ENCODE peak calls at places on chromosomes 3 and 15, in four cellular contexts. One of them, this sample, is unnamed.

GRCh38 chr3:125103406-125103805 is 47.6 kb upstream of the HEG1 start:
- DNase-seq in testis: no peak
- DNase-seq in Peyer's patch: no peak
- DNase-seq in IMR-90: no peak
- DNase-seq in this sample: no peak

GRCh38 chr3:119469378-119470189 is 821 bp downstream of the POGLUT1 start:
- DNase-seq in IMR-90: peak
- DNase-seq in Peyer's patch: no peak
- DNase-seq in testis: no peak
- DNase-seq in this sample: no peak

GRCh38 chr3:146165370-146165769 is 4.4 kb upstream of the PLOD2 start:
- DNase-seq in Peyer's patch: no peak
- DNase-seq in IMR-90: peak
- DNase-seq in testis: no peak
- DNase-seq in this sample: no peak

GRCh38 chr3:52529376-52530333 is 4.0 kb downstream of the NT5DC2 start:
- DNase-seq in testis: no peak
- DNase-seq in Peyer's patch: no peak
- DNase-seq in IMR-90: peak
- DNase-seq in this sample: peak

GRCh38 chr3:52533623-52534280 is at the start of gene NT5DC2:
- DNase-seq in Peyer's patch: peak
- DNase-seq in IMR-90: peak
- DNase-seq in testis: peak
- DNase-seq in this sample: peak

GRCh38 chr3:69161587-69162196 is 39.3 kb upstream of the LMOD3 start:
- DNase-seq in Peyer's patch: no peak
- DNase-seq in IMR-90: peak
- DNase-seq in testis: peak
- DNase-seq in this sample: peak

GRCh38 chr3:30544811-30545210 is 61.6 kb upstream of the TGFBR2 start:
- DNase-seq in Peyer's patch: no peak
- DNase-seq in IMR-90: peak
- DNase-seq in testis: no peak
- DNase-seq in this sample: no peak

GRCh38 chr3:107271787-107272387 is 105.4 kb upstream of the CCDC54 start:
- DNase-seq in IMR-90: peak
- DNase-seq in Peyer's patch: no peak
- DNase-seq in testis: no peak
- DNase-seq in this sample: peak

GRCh38 chr3:157093096-157093495 is 66.9 kb downstream of the CCNL1 start:
- DNase-seq in IMR-90: no peak
- DNase-seq in Peyer's patch: no peak
- DNase-seq in testis: no peak
- DNase-seq in this sample: no peak

GRCh38 chr3:161208931-161209330 is 12.2 kb upstream of the NMD3 start:
- DNase-seq in testis: no peak
- DNase-seq in Peyer's patch: no peak
- DNase-seq in IMR-90: no peak
- DNase-seq in this sample: no peak

GRCh38 chr15:58793862-58794261 is 22.8 kb downstream of the MINDY2 start:
- DNase-seq in Peyer's patch: no peak
- DNase-seq in testis: no peak
- DNase-seq in IMR-90: no peak
- DNase-seq in this sample: no peak

GRCh38 chr15:64837502-64837901 is 4.2 kb upstream of the PLEKHO2 start:
- DNase-seq in testis: no peak
- DNase-seq in IMR-90: no peak
- DNase-seq in Peyer's patch: no peak
- DNase-seq in this sample: no peak

GRCh38 chr3:156681003-156681402 is 6.6 kb downstream of the TIPARP start:
- DNase-seq in testis: no peak
- DNase-seq in IMR-90: peak
- DNase-seq in Peyer's patch: no peak
- DNase-seq in this sample: peak

GRCh38 chr3:149527531-149528343 is 53.2 kb downstream of the TM4SF4 start:
- DNase-seq in IMR-90: peak
- DNase-seq in testis: no peak
- DNase-seq in Peyer's patch: no peak
- DNase-seq in this sample: no peak

GRCh38 chr3:23537006-23537620 is 268.6 kb upstream of the UBE2E1 start:
- DNase-seq in Peyer's patch: no peak
- DNase-seq in testis: no peak
- DNase-seq in IMR-90: no peak
- DNase-seq in this sample: no peak

GRCh38 chr3:52742418-52743041 is 28.2 kb downstream of the NEK4 start:
- DNase-seq in Peyer's patch: no peak
- DNase-seq in IMR-90: peak
- DNase-seq in testis: no peak
- DNase-seq in this sample: peak

GRCh38 chr15:35181538-35181937 is 96.4 kb upstream of the NANOGP8 start:
- DNase-seq in testis: no peak
- DNase-seq in Peyer's patch: no peak
- DNase-seq in IMR-90: peak
- DNase-seq in this sample: peak

GRCh38 chr3:161081675-161082462 is 23.3 kb downstream of the B3GALNT1 start:
- DNase-seq in IMR-90: no peak
- DNase-seq in testis: no peak
- DNase-seq in Peyer's patch: no peak
- DNase-seq in this sample: no peak

GRCh38 chr3:140153736-140154135 is 218.8 kb downstream of the CLSTN2 start:
- DNase-seq in testis: no peak
- DNase-seq in IMR-90: no peak
- DNase-seq in Peyer's patch: no peak
- DNase-seq in this sample: no peak

GRCh38 chr15:50339717-50340116 is 15.3 kb downstream of the GABPB1 start:
- DNase-seq in testis: no peak
- DNase-seq in Peyer's patch: no peak
- DNase-seq in IMR-90: no peak
- DNase-seq in this sample: peak

GRCh38 chr3:73516656-73517055 is 108.1 kb downstream of the PDZRN3 start:
- DNase-seq in testis: peak
- DNase-seq in Peyer's patch: no peak
- DNase-seq in IMR-90: peak
- DNase-seq in this sample: no peak

GRCh38 chr3:67202053-67202452 is 203.9 kb downstream of the KBTBD8 start:
- DNase-seq in Peyer's patch: no peak
- DNase-seq in testis: no peak
- DNase-seq in IMR-90: no peak
- DNase-seq in this sample: no peak

GRCh38 chr3:111858641-111859040 is 424 bp upstream of the PHLDB2 start:
- DNase-seq in testis: no peak
- DNase-seq in Peyer's patch: no peak
- DNase-seq in IMR-90: no peak
- DNase-seq in this sample: no peak

GRCh38 chr3:111862415-111862814 is 3.4 kb downstream of the PHLDB2 start:
- DNase-seq in testis: no peak
- DNase-seq in IMR-90: no peak
- DNase-seq in Peyer's patch: no peak
- DNase-seq in this sample: no peak

GRCh38 chr3:111859061-111859973 is at the start of gene PHLDB2:
- DNase-seq in testis: peak
- DNase-seq in Peyer's patch: peak
- DNase-seq in IMR-90: peak
- DNase-seq in this sample: peak

GRCh38 chr3:111861396-111861795 is 2.3 kb downstream of the PHLDB2 start:
- DNase-seq in Peyer's patch: no peak
- DNase-seq in IMR-90: no peak
- DNase-seq in testis: no peak
- DNase-seq in this sample: no peak

DNA sequence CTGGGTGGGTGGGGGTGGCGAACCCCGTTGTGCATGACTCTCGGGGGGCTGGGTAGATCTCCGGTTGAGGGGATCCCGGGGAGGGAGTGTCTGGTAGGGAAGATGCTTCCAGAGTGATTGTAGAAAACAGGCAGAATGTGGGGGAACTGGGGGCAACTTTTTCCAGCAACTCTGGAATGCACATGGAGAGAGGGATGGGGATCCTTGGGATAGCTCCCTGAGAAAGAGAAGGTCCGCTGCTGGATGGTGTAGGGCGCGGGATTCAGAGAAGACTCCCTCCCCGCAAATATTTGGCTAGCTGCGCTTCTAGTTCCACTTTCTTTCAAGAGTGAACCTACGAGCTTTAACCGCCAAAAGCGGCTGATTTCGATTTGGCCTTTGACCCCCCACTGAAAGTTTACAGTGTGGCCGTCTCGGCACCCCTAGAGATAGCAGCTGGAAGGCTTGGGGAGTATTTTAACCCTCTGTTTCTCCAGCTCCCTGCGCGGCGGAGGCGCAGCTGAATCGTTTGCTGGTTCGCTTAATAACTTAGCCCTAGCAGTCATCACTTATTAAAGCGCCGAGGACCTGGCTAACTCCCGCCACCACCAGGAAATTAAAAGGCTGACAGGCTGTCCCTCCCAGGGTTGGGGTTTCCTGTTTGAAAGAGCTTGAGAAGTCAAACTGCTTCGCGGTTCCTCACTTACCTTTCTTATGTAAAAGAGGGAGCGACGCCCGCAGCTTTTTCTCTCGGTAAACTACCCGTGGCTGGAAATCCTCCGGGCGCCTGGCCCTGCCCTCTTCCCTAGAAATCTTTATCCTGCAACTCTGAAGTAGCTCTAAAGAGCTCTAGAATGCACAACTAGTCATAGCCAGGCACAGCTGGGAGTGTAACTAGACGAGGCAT is 1.2 kb downstream of the PHLDB2 start:
- DNase-seq in testis: peak
- DNase-seq in Peyer's patch: peak
- DNase-seq in IMR-90: peak
- DNase-seq in this sample: peak
- TF ChIP-seq POLR2A in testis: no peak
- TF ChIP-seq POLR2A in Peyer's patch: no peak
- TF ChIP-seq POLR2A in IMR-90: peak
- TF ChIP-seq POLR2A in this sample: no peak

DNA sequence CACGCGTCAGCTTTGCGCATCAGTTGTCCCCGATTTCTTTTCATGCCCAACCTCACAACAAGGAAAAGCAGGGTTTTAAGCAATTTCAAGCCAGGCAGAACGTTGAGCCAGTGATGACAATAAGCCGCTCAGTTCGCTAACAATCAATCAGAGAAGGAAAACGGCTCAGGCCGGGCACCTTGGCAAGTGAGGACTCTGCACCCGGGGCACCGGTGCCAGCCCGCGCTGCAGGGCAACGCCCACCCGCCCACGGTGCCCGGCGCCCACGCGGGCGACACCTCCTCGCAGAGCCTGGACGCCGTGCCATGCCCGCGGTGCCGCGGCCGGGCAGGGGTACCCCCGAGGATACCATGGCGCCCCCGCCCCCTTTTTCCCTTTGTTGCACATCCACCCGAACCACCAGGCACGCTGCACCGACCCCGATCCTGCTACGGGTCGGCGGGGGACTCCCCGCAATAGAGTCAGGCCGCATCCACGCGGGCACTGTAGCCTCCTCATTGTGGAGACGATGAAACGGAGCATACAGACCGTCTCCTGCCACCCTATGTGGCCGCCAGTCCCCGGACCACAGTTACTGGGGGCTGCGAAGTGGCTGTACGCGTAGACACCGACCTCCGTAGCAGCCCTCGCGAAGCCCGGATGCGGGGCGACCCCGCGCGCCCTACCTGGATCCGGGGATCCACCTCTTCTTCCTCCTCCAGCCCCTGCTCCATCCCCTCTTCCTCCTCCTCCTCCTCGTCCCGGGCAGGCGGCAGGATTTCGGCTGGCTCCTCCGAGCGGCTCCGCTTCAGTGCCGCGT is 581 bp downstream of the SH3BP5 start:
- DNase-seq in IMR-90: peak
- DNase-seq in testis: peak
- DNase-seq in Peyer's patch: peak
- DNase-seq in this sample: no peak
- TF ChIP-seq POLR2A in IMR-90: no peak
- TF ChIP-seq POLR2A in testis: no peak
- TF ChIP-seq POLR2A in Peyer's patch: no peak
- TF ChIP-seq POLR2A in this sample: no peak

DNA sequence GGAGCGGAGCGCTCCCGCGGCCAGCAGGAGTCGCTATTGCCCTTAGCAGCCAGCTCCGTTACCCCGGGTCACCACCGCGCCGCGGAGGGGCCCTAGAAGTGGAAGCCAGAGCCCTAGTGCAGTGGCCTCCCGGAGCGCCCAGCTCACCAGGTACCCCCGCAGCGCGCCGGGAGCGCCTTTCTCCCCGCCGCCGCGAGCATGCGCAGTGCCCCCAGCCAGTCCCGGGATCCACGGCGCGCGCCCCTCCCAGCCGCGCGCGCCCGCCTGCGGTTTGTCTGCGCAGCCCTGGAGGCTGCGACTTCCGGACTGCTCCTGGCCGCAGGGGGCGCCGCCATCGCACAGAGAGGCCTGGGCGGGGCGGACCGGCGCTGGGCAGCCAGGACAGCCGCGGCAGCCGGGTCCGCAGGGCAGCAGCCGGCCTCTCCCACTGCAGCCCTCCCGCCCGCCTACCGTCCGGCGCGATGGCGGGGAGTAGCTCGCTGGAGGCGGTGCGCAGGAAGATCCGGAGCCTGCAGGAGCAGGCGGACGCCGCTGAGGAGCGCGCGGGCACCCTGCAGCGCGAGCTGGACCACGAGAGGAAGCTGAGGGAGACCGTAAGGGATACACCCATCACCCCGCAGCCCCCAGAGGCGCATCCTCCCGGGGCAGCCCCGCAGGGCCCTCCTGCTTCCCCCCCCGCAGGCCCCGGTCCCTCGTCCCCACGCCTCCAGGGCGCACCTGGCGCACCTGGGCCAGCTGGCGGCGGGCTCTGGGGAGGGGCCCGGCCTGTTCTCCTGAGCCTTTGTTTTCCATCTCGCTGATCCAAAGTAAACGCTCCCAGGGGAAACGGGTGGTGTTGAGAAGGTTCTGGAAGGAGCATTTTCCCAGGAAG is 5.8 kb downstream of the TPM1 start:
- DNase-seq in testis: peak
- DNase-seq in Peyer's patch: peak
- DNase-seq in IMR-90: peak
- DNase-seq in this sample: peak
- TF ChIP-seq POLR2A in testis: no peak
- TF ChIP-seq POLR2A in Peyer's patch: peak
- TF ChIP-seq POLR2A in IMR-90: peak
- TF ChIP-seq POLR2A in this sample: peak

DNA sequence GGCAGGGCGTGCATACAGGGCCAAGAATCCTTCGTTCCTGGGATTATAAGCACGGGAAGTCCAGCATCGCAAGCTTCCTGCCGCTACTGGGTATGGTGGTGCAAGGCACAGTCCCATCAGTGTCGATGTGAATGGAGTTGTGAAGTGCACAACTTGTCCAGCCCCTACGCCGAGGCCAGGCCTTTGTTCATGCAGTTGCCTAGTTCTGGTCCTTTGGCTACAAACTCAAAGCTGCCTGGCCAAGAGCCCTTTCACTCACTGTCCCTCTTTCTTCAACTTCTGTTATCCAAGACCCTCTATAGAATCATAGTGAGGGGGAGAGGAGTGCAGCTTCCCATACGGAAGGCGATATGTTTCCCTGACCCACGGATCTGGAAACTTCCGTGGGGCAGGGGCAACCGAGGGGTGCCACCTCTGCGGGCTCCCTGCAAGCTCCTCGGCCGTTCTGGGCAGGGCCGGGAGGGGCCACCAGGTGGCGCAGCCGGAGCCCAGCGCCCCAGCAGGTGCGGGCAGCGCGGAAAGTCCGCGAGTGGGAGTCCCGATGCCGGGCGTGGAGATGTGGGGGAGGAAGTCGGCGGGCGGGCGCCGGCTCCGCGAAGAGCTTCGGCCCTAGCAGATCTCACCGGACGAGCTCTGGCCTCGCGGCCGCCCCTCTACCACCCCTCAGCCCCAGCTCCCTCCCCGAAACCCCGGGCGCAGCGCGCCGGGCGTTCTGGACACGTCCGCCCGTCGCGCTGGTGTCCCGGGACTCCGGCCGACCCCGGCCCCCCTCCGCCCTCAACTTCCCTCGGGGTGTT is 693 bp downstream of the RASGRP1 start:
- DNase-seq in Peyer's patch: peak
- DNase-seq in IMR-90: peak
- DNase-seq in testis: peak
- DNase-seq in this sample: peak
- TF ChIP-seq POLR2A in Peyer's patch: no peak
- TF ChIP-seq POLR2A in IMR-90: no peak
- TF ChIP-seq POLR2A in testis: no peak
- TF ChIP-seq POLR2A in this sample: no peak